ENCODE peak calls at places on chromosomes 13 and 19, in four cellular contexts. O is SK-N-SH, Z is heart left ventricle, G is epithelial cell of esophagus. F is an unnamed sample.

GRCh38 chr13:83702021-83702420 is 180.3 kb downstream of the SLITRK1 start:
- DNase-seq in O (no peak), Z (no peak), G (no peak), F (no peak)

GRCh38 chr19:35449347-35450043 is 1.4 kb downstream of the FFAR2 start:
- DNase-seq in O (peak; percentile 37), Z (no peak), G (peak; percentile 19), F (no peak)

GRCh38 chr19:17692566-17692965 is 4.4 kb upstream of the UNC13A start:
- DNase-seq in O (no peak), Z (no peak), G (no peak), F (no peak)

GRCh38 chr13:108957369-108958012 is 328.1 kb downstream of the MYO16 start:
- DNase-seq in O (no peak), Z (no peak), G (peak; percentile 89), F (peak; percentile 73)

GRCh38 chr19:15790096-15790495 is 2.6 kb downstream of the OR10H5 start:
- DNase-seq in O (no peak), Z (no peak), G (peak; percentile 13), F (no peak)

GRCh38 chr13:99782669-99783068 is 188.9 kb downstream of the ZIC5 start:
- DNase-seq in O (no peak), Z (no peak), G (no peak), F (no peak)

GRCh38 chr13:103525530-103525929 is 459.3 kb upstream of the SLC10A2 start:
- DNase-seq in O (no peak), Z (no peak), G (no peak), F (no peak)

GRCh38 chr13:85362980-85363379 is 436.2 kb downstream of the SLITRK6 start:
- DNase-seq in O (no peak), Z (no peak), G (no peak), F (no peak)

GRCh38 chr19:10517760-10518443 is 655 bp upstream of the S1PR5 start:
- DNase-seq in O (peak; percentile 69), Z (no peak), G (peak; percentile 38), F (peak; percentile 25)

GRCh38 chr19:55156202-55157063 is 1.1 kb downstream of the TNNI3 start:
- DNase-seq in O (peak; percentile 92), Z (peak; percentile 83), G (peak; percentile 49), F (no peak)

GRCh38 chr19:12792853-12793289 is 1.6 kb downstream of the JUNB start:
- DNase-seq in O (no peak), Z (no peak), G (no peak), F (no peak)

GRCh38 chr19:18951721-18952281 is 10.8 kb upstream of the HOMER3 start:
- DNase-seq in O (no peak), Z (no peak), G (peak; percentile 99), F (peak; percentile 94)

GRCh38 chr19:40280608-40281221 is 4.4 kb downstream of the AKT2 start:
- DNase-seq in O (no peak), Z (peak; percentile 67), G (peak; percentile 54), F (no peak)

GRCh38 chr13:31394491-31394890 is 194.7 kb downstream of the B3GLCT start:
- DNase-seq in O (no peak), Z (no peak), G (no peak), F (no peak)

GRCh38 chr13:25375727-25376358 is 4.1 kb downstream of the ATP8A2 start:
- DNase-seq in O (peak; percentile 76), Z (no peak), G (peak; percentile 50), F (peak; percentile 27)

GRCh38 chr13:76886005-76886291 is 257 bp downstream of the KCTD12 start:
- DNase-seq in O (no peak), Z (no peak), G (no peak), F (no peak)

GRCh38 chr13:112238436-112238995 is 137.6 kb upstream of the SPACA7 start:
- DNase-seq in O (no peak), Z (no peak), G (no peak), F (no peak)

GRCh38 chr19:12840091-12841079 is 2.1 kb downstream of the MAST1 start:
- DNase-seq in O (peak; percentile 90), Z (no peak), G (peak; percentile 96), F (peak; percentile 68)

GRCh38 chr13:44508562-44509062 is 67.5 kb downstream of the TSC22D1 start:
- DNase-seq in O (no peak), Z (no peak), G (no peak), F (no peak)

GRCh38 chr13:49772828-49773227 is 19.7 kb downstream of the KPNA3 start:
- DNase-seq in O (no peak), Z (no peak), G (no peak), F (no peak)

GRCh38 chr13:113990321-113990837 is 16.5 kb upstream of the C13orf46 start:
- DNase-seq in O (no peak), Z (peak; percentile 17), G (no peak), F (no peak)

GRCh38 chr13:60162096-60162495 is 1.6 kb downstream of the DIAPH3 start:
- DNase-seq in O (no peak), Z (no peak), G (peak; percentile 21), F (no peak)

GRCh38 chr19:13146763-13147563 is 3.2 kb downstream of the STX10 start:
- DNase-seq in O (peak; percentile 67), Z (no peak), G (peak; percentile 67), F (no peak)

GRCh38 chr13:93872376-93872775 is 607.1 kb downstream of the DCT start:
- DNase-seq in O (no peak), Z (no peak), G (no peak), F (no peak)

GRCh38 chr19:2476451-2477140 is 669 bp downstream of the GADD45B start:
- DNase-seq in O (peak; percentile 66), Z (peak; percentile 64), G (peak; percentile 44), F (peak; percentile 16)

GRCh38 chr13:113338451-113338850 is 25.5 kb downstream of the GRTP1 start:
- DNase-seq in O (no peak), Z (no peak), G (no peak), F (no peak)

GRCh38 chr13:98452851-98453250 is 124.1 kb downstream of the STK24 start:
- DNase-seq in O (no peak), Z (no peak), G (no peak), F (no peak)

GRCh38 chr19:39237200-39238184 is 7.3 kb downstream of the IFNL3 start:
- DNase-seq in O (no peak), Z (no peak), G (peak; percentile 14), F (no peak)

GRCh38 chr19:50728084-50728737 is 5.0 kb downstream of the CLEC11A start:
- DNase-seq in O (peak; percentile 79), Z (peak; percentile 84), G (no peak), F (no peak)

GRCh38 chr19:17686592-17687042 is 1.5 kb downstream of the UNC13A start:
- DNase-seq in O (peak; percentile 94), Z (peak; percentile 35), G (no peak), F (peak; percentile 2)

GRCh38 chr19:611506-611869 is 21.8 kb downstream of the HCN2 start:
- DNase-seq in O (no peak), Z (no peak), G (peak; percentile 79), F (peak; percentile 99)

GRCh38 chr13:94061316-94061715 is 418.2 kb downstream of the DCT start:
- DNase-seq in O (no peak), Z (no peak), G (peak; percentile 28), F (peak; percentile 69)

GRCh38 chr19:48897181-48897580 is 1.4 kb downstream of the TULP2 start:
- DNase-seq in O (no peak), Z (no peak), G (no peak), F (no peak)

GRCh38 chr13:75796825-75797224 is 160.7 kb downstream of the LMO7 start:
- DNase-seq in O (no peak), Z (no peak), G (peak; percentile 59), F (no peak)

GRCh38 chr19:51948979-51949378 is 21.7 kb downstream of the ZNF613 start:
- DNase-seq in O (peak; percentile 70), Z (peak; percentile 57), G (no peak), F (no peak)

GRCh38 chr13:48265217-48265815 is 32.3 kb downstream of the ITM2B start:
- DNase-seq in O (no peak), Z (no peak), G (no peak), F (no peak)

GRCh38 chr13:74015137-74015536 is 119.1 kb downstream of the KLF12 start:
- DNase-seq in O (no peak), Z (no peak), G (peak; percentile 36), F (peak; percentile 4)
- TF ChIP-seq CTCF in O (peak; percentile 49), Z (peak; percentile 43), G (peak; percentile 23), F (peak; percentile 71)

DNA sequence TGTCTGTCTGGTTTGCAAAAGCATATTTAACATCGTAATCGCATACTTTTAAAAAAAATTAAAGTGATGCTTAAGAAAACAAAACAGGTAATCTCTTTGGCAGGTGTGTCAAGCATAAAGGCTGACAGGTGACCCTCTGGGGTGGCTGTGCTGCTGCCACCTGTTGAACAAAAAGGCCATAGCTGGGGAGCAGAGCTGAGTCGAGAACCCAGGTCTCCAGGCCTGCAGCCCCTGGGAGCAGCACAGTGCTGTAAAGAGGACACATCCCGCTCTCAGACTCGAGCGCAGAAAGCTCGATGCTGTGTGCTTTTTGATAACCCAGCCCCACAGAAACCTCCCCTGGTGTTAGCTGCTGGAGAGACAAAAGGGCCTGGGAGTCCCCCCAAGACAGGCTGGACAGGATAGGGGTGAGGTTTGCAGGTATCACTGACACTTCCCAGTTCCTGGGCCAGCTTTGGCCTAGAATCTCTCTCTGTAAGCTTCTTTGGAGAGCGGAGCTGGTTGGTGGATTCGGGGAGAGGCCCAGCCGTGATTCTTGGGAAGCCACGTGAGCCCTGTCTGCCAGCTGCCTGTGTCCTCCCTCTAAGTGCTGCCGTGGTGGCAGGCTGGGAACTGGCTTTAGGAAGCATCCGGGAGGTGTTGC is 66.9 kb downstream of the C13orf42 start:
- DNase-seq in O (no peak), Z (no peak), G (no peak), F (no peak)
- TF ChIP-seq CTCF in O (no peak), Z (no peak), G (no peak), F (no peak)

DNA sequence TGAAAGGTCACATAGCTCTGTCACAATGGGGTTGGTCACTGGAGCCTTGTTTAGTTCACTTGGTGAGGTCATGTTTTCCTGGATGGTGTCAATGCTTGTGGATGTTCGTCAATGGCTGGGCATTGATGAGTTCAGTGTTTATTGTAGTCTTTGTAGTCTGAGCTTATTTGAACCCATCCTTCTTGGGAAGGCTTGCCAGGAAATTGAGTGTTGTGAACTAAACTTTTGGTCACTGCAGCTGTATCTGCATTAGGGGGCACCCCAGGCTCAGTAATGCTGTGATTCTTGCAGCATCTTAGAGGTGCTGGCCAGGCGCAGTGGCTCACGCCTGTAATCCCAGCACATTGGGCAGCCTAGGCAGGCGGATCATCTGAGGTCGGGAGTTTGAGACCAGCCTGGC is 22.0 kb downstream of the BLOC1S3 start:
- DNase-seq in O (no peak), Z (no peak), G (peak; percentile 60), F (peak; percentile 43)
- TF ChIP-seq CTCF in O (peak; percentile 46), Z (peak; percentile 47), G (peak; percentile 34), F (peak; percentile 56)

GRCh38 chr19:30083701-30084156 is 141.7 kb downstream of the URI1 start:
- DNase-seq in O (peak; percentile 62), Z (no peak), G (no peak), F (no peak)

GRCh38 chr19:30086220-30086619 is 144.2 kb downstream of the URI1 start:
- DNase-seq in O (no peak), Z (no peak), G (no peak), F (no peak)

GRCh38 chr19:30084390-30084819 is 142.4 kb downstream of the URI1 start:
- DNase-seq in O (peak; percentile 71), Z (peak; percentile 44), G (no peak), F (no peak)

GRCh38 chr19:30086916-30087315 is 144.9 kb downstream of the URI1 start:
- DNase-seq in O (no peak), Z (no peak), G (no peak), F (no peak)

GRCh38 chr19:30085394-30085793 is 143.4 kb downstream of the URI1 start:
- DNase-seq in O (peak; percentile 67), Z (no peak), G (no peak), F (no peak)
- TF ChIP-seq CTCF in O (no peak), Z (no peak), G (no peak), F (no peak)

GRCh38 chr19:45862271-45862563 is 730 bp downstream of the SYMPK start:
- DNase-seq in O (no peak), Z (no peak), G (no peak), F (no peak)
- TF ChIP-seq CTCF in O (no peak), Z (no peak), G (no peak), F (no peak)

GRCh38 chr19:8609210-8610040 is 1.1 kb downstream of the ADAMTS10 start:
- DNase-seq in O (peak; percentile 92), Z (peak; percentile 79), G (no peak), F (peak; percentile 6)
- TF ChIP-seq CTCF in O (no peak), Z (peak; percentile 12), G (no peak), F (peak; percentile 28)

F was measured in HFFc6.